ENCODE peak calls at places on chromosomes 4 and X, in eight cellular contexts. G, P, S, U, C, F, O and I are unnamed samples.

GRCh38 chr4:8222609-8223391 is 23.7 kb downstream of the SH3TC1 start:
- DNase-seq in G (no peak), P (no peak), S (no peak), U (no peak), C (no peak), F (no peak), O (no peak), I (no peak)

GRCh38 chr4:157222764-157223145 is 2.2 kb downstream of the GRIA2 start:
- DNase-seq in G (no peak), P (no peak), S (no peak), U (peak; percentile 57), C (no peak), F (no peak), O (no peak), I (no peak)

GRCh38 chr4:40954119-40954668 is 204.4 kb downstream of the NSUN7 start:
- DNase-seq in G (no peak), P (no peak), S (no peak), U (peak; percentile 1), C (no peak), F (no peak), O (no peak), I (no peak)

GRCh38 chrX:13013353-13014110 is 30.9 kb downstream of the FAM9C start:
- DNase-seq in G (no peak), P (no peak), S (no peak), U (no peak), C (no peak), F (no peak), O (peak; percentile 34), I (no peak)

GRCh38 chr4:113773014-113773413 is 11.5 kb upstream of the CAMK2D start:
- DNase-seq in G (no peak), P (no peak), S (no peak), U (no peak), C (no peak), F (no peak), O (no peak), I (no peak)

GRCh38 chrX:39497717-39498265 is 600.0 kb downstream of the BCOR start:
- DNase-seq in G (no peak), P (no peak), S (no peak), U (peak; percentile 87), C (no peak), F (no peak), O (no peak), I (peak; percentile 86)

GRCh38 chrX:145861818-145862217 is 44.2 kb downstream of the SLITRK2 start:
- DNase-seq in G (no peak), P (no peak), S (no peak), U (no peak), C (no peak), F (no peak), O (no peak), I (no peak)

GRCh38 chrX:22800806-22801205 is 199.0 kb upstream of the DDX53 start:
- DNase-seq in G (no peak), P (no peak), S (no peak), U (no peak), C (no peak), F (no peak), O (no peak), I (no peak)

GRCh38 chrX:120302434-120302833 is 8.8 kb downstream of the TMEM255A start:
- DNase-seq in G (no peak), P (no peak), S (no peak), U (no peak), C (no peak), F (peak; percentile 77), O (no peak), I (no peak)

GRCh38 chrX:118548831-118549230 is 53.2 kb downstream of the DOCK11 start:
- DNase-seq in G (no peak), P (no peak), S (no peak), U (no peak), C (peak; percentile 14), F (no peak), O (no peak), I (peak; percentile 30)

GRCh38 chr4:158313566-158313965 is 103.3 kb downstream of the TMEM144 start:
- DNase-seq in G (no peak), P (no peak), S (no peak), U (no peak), C (no peak), F (no peak), O (no peak), I (no peak)